ENCODE peak calls at places on chromosomes 13 and 19, in five cellular contexts. I, F, Y, M and Q are unnamed samples. For H3K36me3, the result is how much of the 10 kb centered on the place peaks cover.

GRCh38 chr13:33307820-33308219 is 22.3 kb upstream of the STARD13 start:
- DNase-seq in F (no peak), Y (no peak), M (no peak), I (no peak), Q (no peak)

GRCh38 chr13:51576754-51577153 is 7.5 kb upstream of the WDFY2 start:
- DNase-seq in F (no peak), I (no peak), M (no peak), Y (no peak), Q (no peak)

GRCh38 chr13:90757127-90757680 is 590.3 kb upstream of the MIR17HG start:
- DNase-seq in I (no peak), M (no peak), Y (no peak), F (no peak), Q (no peak)

GRCh38 chr13:109235901-109236300 is 550.5 kb downstream of the IRS2 start:
- DNase-seq in M (no peak), I (no peak), F (no peak), Y (no peak), Q (no peak)

GRCh38 chr13:80340643-80341097 is 256 bp downstream of the SPRY2 start:
- DNase-seq in M (peak), I (peak), F (no peak), Y (no peak), Q (no peak)

GRCh38 chr19:52901842-52902241 is 4.4 kb upstream of the ZNF320 start:
- DNase-seq in F (no peak), Y (no peak), M (no peak), I (no peak), Q (no peak)

GRCh38 chr19:40084948-40085347 is 5.8 kb downstream of the ZNF780A start:
- DNase-seq in Y (no peak), I (no peak), F (no peak), M (no peak), Q (no peak)

GRCh38 chr13:24746618-24747247 is 17.2 kb upstream of the RNF17 start:
- DNase-seq in F (no peak), Y (no peak), I (no peak), M (no peak), Q (no peak)

GRCh38 chr13:83895994-83896580 is 13.8 kb upstream of the SLITRK1 start:
- DNase-seq in I (no peak), F (no peak), M (no peak), Y (no peak), Q (no peak)

GRCh38 chr13:41017153-41017552 is 2.0 kb downstream of the ELF1 start:
- DNase-seq in Y (peak), I (peak), M (no peak), F (no peak), Q (peak)

GRCh38 chr13:111210488-111210887 is 95.4 kb downstream of the ARHGEF7 start:
- DNase-seq in M (peak), Y (no peak), F (peak), I (no peak), Q (no peak)

GRCh38 chr13:50012396-50013169 is 2.7 kb upstream of the KCNRG start:
- DNase-seq in F (no peak), I (no peak), M (no peak), Y (no peak), Q (no peak)

GRCh38 chr13:75581874-75582640 is 32.5 kb downstream of the UCHL3 start:
- DNase-seq in F (no peak), Y (no peak), M (no peak), I (no peak), Q (no peak)

GRCh38 chr13:106874308-106874707 is 306.4 kb upstream of the ARGLU1 start:
- DNase-seq in F (no peak), I (no peak), M (no peak), Y (no peak), Q (no peak)

GRCh38 chr19:11418166-11418517 is 972 bp downstream of the RGL3 start:
- DNase-seq in Y (no peak), I (no peak), M (no peak), F (no peak), Q (no peak)

GRCh38 chr19:46924874-46925547 is 64.2 kb downstream of the ARHGAP35 start:
- DNase-seq in F (no peak), M (no peak), Y (no peak), I (peak), Q (peak)

GRCh38 chr13:98780451-98780850 is 28.0 kb upstream of the SLC15A1 start:
- DNase-seq in F (no peak), M (no peak), I (no peak), Y (no peak), Q (no peak)

GRCh38 chr19:40251991-40252390 is 25.5 kb upstream of the CCNP start:
- DNase-seq in M (no peak), I (no peak), Y (no peak), F (no peak), Q (no peak)

GRCh38 chr19:13835791-13836723 is 40.8 kb downstream of the ZSWIM4 start:
- DNase-seq in I (no peak), Y (peak), F (no peak), M (peak), Q (no peak)

GRCh38 chr19:42422092-42422575 is 5.1 kb downstream of the LIPE start:
- DNase-seq in M (no peak), I (no peak), F (no peak), Y (no peak), Q (no peak)

GRCh38 chr13:99320693-99321481 is 13.7 kb upstream of the GPR183 start:
- DNase-seq in M (no peak), I (no peak), Y (peak), F (peak), Q (no peak)

GRCh38 chr13:24307211-24308067 is 1.9 kb upstream of the C1QTNF9 start:
- DNase-seq in I (no peak), M (no peak), F (no peak), Y (no peak), Q (no peak)

GRCh38 chr13:67416047-67416925 is 186.2 kb upstream of the PCDH9 start:
- DNase-seq in Y (no peak), I (no peak), F (no peak), M (no peak), Q (no peak)

GRCh38 chr19:57053401-57053800 is 66.4 kb upstream of the USP29 start:
- DNase-seq in F (no peak), Y (no peak), I (no peak), M (no peak), Q (no peak)

GRCh38 chr13:68692049-68692448 is 1415.6 kb upstream of the ATXN8OS start:
- DNase-seq in F (no peak), I (no peak), Y (no peak), M (no peak), Q (no peak)

GRCh38 chr13:24670927-24671326 is 9.3 kb upstream of the ATP12A start:
- DNase-seq in Y (peak), F (no peak), I (peak), M (no peak), Q (no peak)

GRCh38 chr19:17339088-17339741 is 1.9 kb downstream of the GTPBP3 start:
- DNase-seq in F (no peak), M (no peak), Y (no peak), I (no peak), Q (no peak)

GRCh38 chr19:55241935-55242464 is 13.4 kb upstream of the TMEM86B start:
- DNase-seq in F (no peak), I (no peak), Y (no peak), M (no peak), Q (no peak)

GRCh38 chr19:55242517-55242916 is 14.0 kb upstream of the TMEM86B start:
- DNase-seq in I (no peak), Y (no peak), M (no peak), F (no peak), Q (no peak)

GRCh38 chr19:55241143-55241934 is 12.8 kb upstream of the TMEM86B start:
- DNase-seq in F (no peak), Y (no peak), M (no peak), I (no peak), Q (no peak)

GRCh38 chr19:55239004-55239403 is 10.4 kb upstream of the TMEM86B start:
- DNase-seq in F (no peak), I (no peak), Y (no peak), M (no peak), Q (no peak)

DNA sequence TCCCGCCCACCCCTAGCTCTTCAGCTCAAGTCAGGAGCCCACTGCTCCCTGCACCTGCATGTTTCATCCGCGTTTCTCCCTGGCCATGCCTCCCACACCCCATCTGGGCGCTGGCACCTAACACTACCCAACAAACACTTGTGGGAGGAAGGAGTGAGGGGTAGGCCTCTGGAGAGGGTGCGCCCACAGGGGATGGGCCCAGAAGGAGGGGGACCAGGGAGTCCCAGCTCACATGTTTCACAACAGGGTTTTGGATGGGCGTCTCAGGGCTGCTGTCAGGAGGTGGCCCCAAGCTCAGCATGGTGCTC is 12.1 kb upstream of the TMEM86B start:
- DNase-seq in Y (no peak), F (no peak), M (no peak), I (no peak), Q (no peak)
- H3K36me3 ChIP-seq in Y (half or more), F (half or more), M (half or more), I (under half), Q (half or more)

DNA sequence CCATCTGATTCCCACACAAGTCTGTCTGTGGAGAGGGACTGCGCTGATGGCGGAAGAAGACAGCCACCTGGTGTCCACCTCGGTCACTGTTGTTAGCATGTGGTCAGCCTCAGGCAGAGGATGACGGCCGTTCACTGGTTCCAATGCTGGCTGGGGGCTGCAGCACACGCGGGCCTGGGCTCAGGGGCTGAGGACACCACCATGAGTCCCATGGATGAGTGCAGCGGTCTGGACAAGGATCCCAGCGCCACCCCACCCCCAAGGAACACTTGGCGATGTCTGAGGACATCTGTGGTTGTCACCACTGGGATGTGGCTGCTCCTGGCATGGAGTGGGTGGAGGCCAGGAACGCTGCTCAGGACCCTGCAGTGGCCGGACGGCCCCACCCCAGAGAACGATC is 10.9 kb downstream of the DPP9 start:
- DNase-seq in F (no peak), Y (no peak), M (no peak), I (no peak), Q (no peak)
- H3K36me3 ChIP-seq in F (under half), Y (under half), M (half or more), I (under half), Q (half or more)

DNA sequence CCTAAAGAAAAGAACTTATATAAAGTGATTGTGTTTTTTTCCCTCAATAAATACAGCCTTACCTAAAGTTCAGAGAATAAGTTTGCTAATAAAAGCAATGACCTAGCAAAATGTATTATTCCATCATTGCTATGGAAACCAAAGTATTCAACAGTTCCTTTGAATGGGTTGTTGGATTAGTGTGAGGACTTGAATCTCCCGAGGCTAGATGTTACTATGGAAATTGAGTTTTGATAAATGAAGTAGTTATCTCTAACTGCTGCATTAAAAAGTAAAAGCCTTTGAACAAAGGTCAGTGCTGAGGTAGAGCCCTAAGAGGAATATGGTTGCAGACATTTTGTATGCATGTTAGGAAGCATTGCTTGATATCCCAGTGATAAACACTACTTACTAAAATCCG is 6.2 kb downstream of the KLF5 start:
- DNase-seq in F (no peak), I (no peak), Y (no peak), M (no peak), Q (no peak)
- H3K36me3 ChIP-seq in F (under half), I (under half), Y (under half), M (under half), Q (under half)

DNA sequence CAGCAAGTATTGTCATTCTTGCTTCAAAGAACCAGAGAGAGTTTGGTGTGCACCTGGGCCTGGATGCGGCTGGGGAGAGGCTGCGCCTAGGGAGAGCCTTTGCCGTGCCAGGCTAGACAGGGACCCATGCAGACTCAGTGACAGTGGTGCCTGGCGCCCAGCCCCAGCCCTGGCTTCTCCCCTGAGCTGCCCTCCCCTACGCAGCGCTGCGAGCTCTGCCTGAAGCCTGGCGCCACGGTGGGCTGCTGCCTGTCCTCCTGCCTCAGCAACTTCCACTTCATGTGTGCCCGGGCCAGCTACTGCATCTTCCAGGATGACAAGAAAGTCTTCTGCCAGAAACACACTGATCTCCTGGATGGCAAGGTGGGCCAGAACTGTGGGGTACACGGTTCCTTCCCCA is 12.0 kb downstream of the KMT2B start:
- DNase-seq in Y (no peak), M (no peak), I (no peak), F (no peak), Q (no peak)
- H3K36me3 ChIP-seq in Y (half or more), M (half or more), I (under half), F (half or more), Q (half or more)

GRCh38 chr19:45146716-45147337 is 14.0 kb downstream of the NKPD1 start:
- DNase-seq in M (no peak), F (no peak), I (no peak), Y (no peak), Q (no peak)

GRCh38 chr19:45145270-45146189 is 15.3 kb downstream of the NKPD1 start:
- DNase-seq in M (no peak), F (no peak), Y (no peak), I (no peak), Q (no peak)

GRCh38 chr19:45146251-45146650 is 14.5 kb downstream of the NKPD1 start:
- DNase-seq in I (no peak), Y (no peak), F (no peak), M (no peak), Q (no peak)

GRCh38 chr19:45142728-45143115 is 18.1 kb downstream of the NKPD1 start:
- DNase-seq in M (no peak), F (no peak), I (no peak), Y (no peak), Q (no peak)

GRCh38 chr19:45144431-45145269 is 16.1 kb downstream of the NKPD1 start:
- DNase-seq in M (no peak), F (no peak), I (no peak), Y (no peak), Q (no peak)
- H3K36me3 ChIP-seq in M (half or more), F (under half), I (under half), Y (under half), Q (under half)

DNA sequence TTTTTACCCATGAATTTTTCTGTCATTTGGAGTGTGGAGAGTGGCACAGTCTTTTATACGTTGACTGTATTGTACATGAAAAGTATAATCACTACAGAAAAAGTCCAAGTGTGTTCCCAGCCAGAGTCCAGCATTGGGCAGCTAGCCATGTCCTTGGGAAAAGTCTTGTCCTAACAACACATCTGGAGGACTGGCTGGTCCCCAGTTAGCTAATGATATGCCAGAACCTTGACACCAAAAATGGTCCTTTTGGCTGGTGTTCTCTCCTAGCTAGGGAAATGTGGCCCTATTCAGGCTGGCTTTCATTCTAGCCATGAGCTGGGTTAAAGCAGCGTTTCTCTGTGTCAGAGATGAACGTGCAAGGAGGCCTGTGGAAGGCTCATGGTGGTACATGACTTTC is 98.9 kb downstream of the ESD start:
- DNase-seq in F (no peak), M (peak), I (no peak), Y (no peak), Q (no peak)
- H3K36me3 ChIP-seq in F (under half), M (half or more), I (under half), Y (under half), Q (half or more)